ENCODE peak calls at places on chromosomes 3 and 15, in six cellular contexts. A is stromal cell of bone marrow; F is heart left ventricle; V is stimulated activated CD8-positive, alpha-beta memory T cell treated with anti-CD3 and anti-CD28 coated beads, Interleukin-15, amount 100 ng/mL, for 24 hours; I is GM03348; M is NCI-H774. C is an unnamed sample.

GRCh38 chr15:70669006-70669602 is 94.3 kb downstream of the UACA start:
- DNase-seq in V (no peak), M (no peak), A (no peak), I (no peak), F (no peak), C (no peak)

GRCh38 chr3:41682996-41683395 is 278.9 kb downstream of the ULK4 start:
- DNase-seq in M (no peak), I (peak), A (peak), V (no peak), F (no peak), C (no peak)

GRCh38 chr3:189947948-189948723 is 172.6 kb downstream of the P3H2 start:
- DNase-seq in A (peak), M (peak), F (no peak), I (peak), V (no peak), C (peak)

GRCh38 chr3:52473031-52473430 is 17.6 kb downstream of the NISCH start:
- DNase-seq in F (peak), A (no peak), M (no peak), V (no peak), I (no peak), C (no peak)

GRCh38 chr15:74785716-74786032 is 3.8 kb downstream of the CSK start:
- DNase-seq in M (no peak), A (no peak), V (no peak), F (no peak), I (no peak), C (no peak)

GRCh38 chr3:188319569-188319968 is 165.6 kb downstream of the LPP start:
- DNase-seq in F (no peak), M (no peak), V (no peak), I (no peak), A (no peak), C (no peak)

GRCh38 chr3:81695302-81695701 is 66.1 kb downstream of the GBE1 start:
- DNase-seq in I (no peak), M (no peak), V (no peak), A (no peak), F (no peak), C (no peak)

GRCh38 chr3:113914646-113915045 is 33.2 kb upstream of the ZDHHC23 start:
- DNase-seq in M (no peak), V (no peak), I (peak), F (no peak), A (no peak), C (no peak)

GRCh38 chr3:54535619-54536018 is 392.2 kb downstream of the LRTM1 start:
- DNase-seq in A (no peak), M (no peak), V (no peak), I (no peak), F (no peak), C (no peak)

GRCh38 chr15:39312984-39313383 is 267.9 kb upstream of the THBS1 start:
- DNase-seq in M (no peak), A (no peak), I (no peak), F (peak), V (no peak), C (no peak)

GRCh38 chr3:38337703-38338102 is 8.9 kb upstream of the XYLB start:
- DNase-seq in V (no peak), A (no peak), F (no peak), I (no peak), M (no peak), C (no peak)

GRCh38 chr3:130849111-130849552 is 44.8 kb upstream of the ATP2C1 start:
- DNase-seq in A (no peak), I (no peak), M (peak), F (peak), V (no peak), C (no peak)

GRCh38 chr15:74157868-74158827 is 15.4 kb upstream of the ISLR start:
- DNase-seq in F (no peak), I (no peak), M (no peak), V (no peak), A (no peak), C (no peak)

GRCh38 chr15:63381301-63382192 is at the start of gene CA12:
- DNase-seq in F (no peak), I (peak), M (no peak), V (no peak), A (no peak), C (no peak)

GRCh38 chr3:36700537-36701248 is 63.7 kb downstream of the DCLK3 start:
- DNase-seq in M (peak), F (peak), V (no peak), I (peak), A (peak), C (peak)

GRCh38 chr3:138939563-138940241 is 7.2 kb downstream of the FOXL2 start:
- DNase-seq in F (no peak), M (no peak), V (no peak), I (no peak), A (no peak), C (no peak)

GRCh38 chr3:193590088-193590856 is 2.7 kb upstream of the OPA1 start:
- DNase-seq in V (no peak), I (no peak), M (no peak), A (peak), F (no peak), C (no peak)

GRCh38 chr3:118977118-118977517 is 57.5 kb downstream of the IGSF11 start:
- DNase-seq in I (no peak), M (no peak), V (no peak), F (no peak), A (no peak), C (no peak)

GRCh38 chr3:11820540-11821041 is 26.1 kb downstream of the TAMM41 start:
- DNase-seq in M (no peak), A (no peak), F (no peak), V (no peak), I (peak), C (no peak)

GRCh38 chr3:9398715-9399708 is 1.6 kb downstream of the SETD5 start:
- DNase-seq in I (no peak), V (no peak), M (no peak), A (no peak), F (no peak), C (no peak)

GRCh38 chr3:112074616-112075497 is 11.3 kb upstream of the C3orf52 start:
- DNase-seq in A (no peak), F (no peak), M (no peak), I (peak), V (no peak), C (peak)

GRCh38 chr3:142828703-142829304 is 60.1 kb downstream of the PCOLCE2 start:
- DNase-seq in A (peak), I (peak), M (peak), F (peak), V (peak), C (peak)

GRCh38 chr15:48096813-48097212 is 24.0 kb upstream of the SLC24A5 start:
- DNase-seq in I (peak), M (no peak), V (no peak), F (no peak), A (peak), C (no peak)

GRCh38 chr3:13882876-13883275 is 3.0 kb upstream of the WNT7A start:
- DNase-seq in F (no peak), A (no peak), V (no peak), I (no peak), M (no peak), C (no peak)

GRCh38 chr3:150184426-150185071 is 213.9 kb upstream of the PFN2 start:
- DNase-seq in F (no peak), V (no peak), M (no peak), A (no peak), I (no peak), C (no peak)